ENCODE peak calls at places on chromosomes 7 and 10, in four cellular contexts. One of them, this sample, is unnamed.

GRCh38 chr10:131034451-131034850 is 277.1 kb downstream of the TCERG1L start:
- DNase-seq in GM12878: no peak
- DNase-seq in K562: no peak
- DNase-seq in HepG2: no peak
- DNase-seq in this sample: no peak

GRCh38 chr10:130138479-130138866 is 2.3 kb downstream of the GLRX3 start:
- DNase-seq in HepG2: peak; percentile 87
- DNase-seq in K562: peak; percentile 25
- DNase-seq in GM12878: no peak
- DNase-seq in this sample: peak; percentile 85

GRCh38 chr10:14536269-14536903 is 205.7 kb upstream of the FRMD4A start:
- DNase-seq in K562: no peak
- DNase-seq in GM12878: no peak
- DNase-seq in HepG2: peak; percentile 32
- DNase-seq in this sample: no peak

GRCh38 chr10:116164291-116164690 is 108.7 kb downstream of the GFRA1 start:
- DNase-seq in GM12878: no peak
- DNase-seq in K562: no peak
- DNase-seq in HepG2: no peak
- DNase-seq in this sample: no peak

GRCh38 chr10:62831346-62831745 is 15.2 kb upstream of the EGR2 start:
- DNase-seq in GM12878: no peak
- DNase-seq in K562: no peak
- DNase-seq in HepG2: no peak
- DNase-seq in this sample: no peak

GRCh38 chr10:28241766-28242399 is 61.0 kb downstream of the MPP7 start:
- DNase-seq in GM12878: peak; percentile 2
- DNase-seq in K562: peak; percentile 41
- DNase-seq in HepG2: peak; percentile 53
- DNase-seq in this sample: peak; percentile 53

GRCh38 chr7:30433082-30433481 is 45.5 kb downstream of the NOD1 start:
- DNase-seq in K562: no peak
- DNase-seq in HepG2: no peak
- DNase-seq in GM12878: no peak
- DNase-seq in this sample: no peak

GRCh38 chr7:141076377-141076776 is 2.5 kb downstream of the TMEM178B start:
- DNase-seq in K562: no peak
- DNase-seq in GM12878: no peak
- DNase-seq in HepG2: no peak
- DNase-seq in this sample: no peak

GRCh38 chr10:119834188-119834587 is 38.5 kb downstream of the MCMBP start:
- DNase-seq in K562: no peak
- DNase-seq in HepG2: no peak
- DNase-seq in GM12878: no peak
- DNase-seq in this sample: no peak

GRCh38 chr7:69677054-69677847 is 79.0 kb downstream of the AUTS2 start:
- DNase-seq in GM12878: no peak
- DNase-seq in K562: no peak
- DNase-seq in HepG2: no peak
- DNase-seq in this sample: peak; percentile 18

GRCh38 chr7:131826960-131827359 is 270.5 kb upstream of the PODXL start:
- DNase-seq in GM12878: no peak
- DNase-seq in K562: no peak
- DNase-seq in HepG2: no peak
- DNase-seq in this sample: no peak

GRCh38 chr7:142537760-142538159 is 211.5 kb upstream of the PRSS1 start:
- DNase-seq in HepG2: no peak
- DNase-seq in K562: no peak
- DNase-seq in GM12878: no peak
- DNase-seq in this sample: no peak

GRCh38 chr10:133261726-133262325 is 14.8 kb downstream of the ADAM8 start:
- DNase-seq in K562: peak; percentile 89
- DNase-seq in HepG2: no peak
- DNase-seq in GM12878: no peak
- DNase-seq in this sample: peak; percentile 70

GRCh38 chr10:36602374-36602773 is 523.0 kb upstream of the ANKRD30A start:
- DNase-seq in HepG2: no peak
- DNase-seq in GM12878: no peak
- DNase-seq in K562: no peak
- DNase-seq in this sample: peak; percentile 31

GRCh38 chr7:38592737-38593136 is 38.4 kb downstream of the AMPH start:
- DNase-seq in HepG2: no peak
- DNase-seq in K562: no peak
- DNase-seq in GM12878: no peak
- DNase-seq in this sample: no peak

GRCh38 chr10:24894309-24894708 is 58.1 kb downstream of the PRTFDC1 start:
- DNase-seq in GM12878: no peak
- DNase-seq in K562: no peak
- DNase-seq in HepG2: no peak
- DNase-seq in this sample: peak; percentile 23

GRCh38 chr10:23516530-23516929 is 77.7 kb downstream of the OTUD1 start:
- DNase-seq in K562: no peak
- DNase-seq in HepG2: peak; percentile 17
- DNase-seq in GM12878: no peak
- DNase-seq in this sample: peak; percentile 10

GRCh38 chr10:8221481-8221880 is 167.0 kb downstream of the GATA3 start:
- DNase-seq in K562: no peak
- DNase-seq in GM12878: no peak
- DNase-seq in HepG2: no peak
- DNase-seq in this sample: no peak

GRCh38 chr7:29337628-29338116 is 143.1 kb downstream of the CHN2 start:
- DNase-seq in HepG2: no peak
- DNase-seq in GM12878: no peak
- DNase-seq in K562: no peak
- DNase-seq in this sample: no peak

GRCh38 chr10:124461642-124462347 is at the start of gene LHPP:
- DNase-seq in HepG2: peak; percentile 54
- DNase-seq in K562: peak; percentile 82
- DNase-seq in GM12878: peak; percentile 32
- DNase-seq in this sample: peak; percentile 91

GRCh38 chr7:137880432-137880831 is 33.7 kb upstream of the DGKI start:
- DNase-seq in K562: no peak
- DNase-seq in GM12878: no peak
- DNase-seq in HepG2: no peak
- DNase-seq in this sample: no peak

GRCh38 chr7:148485618-148486017 is 104.9 kb upstream of the C7orf33 start:
- DNase-seq in HepG2: no peak
- DNase-seq in K562: no peak
- DNase-seq in GM12878: no peak
- DNase-seq in this sample: no peak

GRCh38 chr7:19762631-19763030 is 10.8 kb downstream of the TMEM196 start:
- DNase-seq in GM12878: no peak
- DNase-seq in K562: no peak
- DNase-seq in HepG2: no peak
- DNase-seq in this sample: no peak

GRCh38 chr7:29336851-29337627 is 142.5 kb downstream of the CHN2 start:
- DNase-seq in GM12878: no peak
- DNase-seq in K562: no peak
- DNase-seq in HepG2: peak; percentile 94
- DNase-seq in this sample: no peak

DNA sequence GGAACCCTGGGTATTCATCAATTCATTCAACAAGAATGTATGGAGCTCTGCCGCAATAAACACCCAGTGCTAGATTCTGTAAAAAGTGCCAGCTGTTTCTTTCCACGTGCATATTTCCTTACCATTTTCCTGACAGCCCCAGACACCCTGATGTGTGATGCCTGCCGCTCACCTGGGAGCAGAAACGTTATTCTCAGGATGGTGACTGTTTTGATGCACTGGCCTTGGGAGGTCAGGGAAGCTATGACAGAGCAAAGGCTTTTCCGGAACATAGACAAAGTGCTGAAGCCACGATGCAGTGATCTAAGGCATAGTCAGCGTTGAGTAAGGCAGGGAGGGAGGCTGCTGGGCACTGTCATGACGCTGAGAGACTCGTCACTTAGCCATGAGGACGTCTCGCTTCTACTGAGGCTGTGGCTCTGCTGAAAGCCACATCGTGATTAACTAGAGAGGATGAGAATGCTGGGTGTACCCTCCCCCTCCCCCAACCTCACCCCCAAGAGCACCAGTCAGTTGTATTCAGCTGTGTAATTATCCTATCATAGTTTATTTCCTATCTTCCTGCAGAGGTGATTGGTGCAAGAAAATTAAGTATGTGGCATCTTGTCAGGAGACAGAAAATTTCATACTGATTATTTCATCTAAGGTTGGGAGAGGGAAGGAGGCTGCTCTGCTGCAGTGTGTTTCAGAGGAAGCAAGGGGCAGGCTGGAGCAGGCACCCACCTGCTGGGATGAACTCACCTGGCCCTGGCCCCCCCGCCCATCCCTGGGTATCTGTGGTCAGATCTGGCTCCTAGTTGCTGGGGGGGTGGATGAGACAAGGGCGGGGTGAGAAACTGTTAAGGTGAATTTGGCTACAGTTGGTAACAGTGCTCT is 48.8 kb upstream of the SMNDC1 start:
- DNase-seq in K562: peak; percentile 15
- DNase-seq in GM12878: no peak
- DNase-seq in HepG2: no peak
- DNase-seq in this sample: peak; percentile 80
- TF ChIP-seq EP300 in K562: no peak
- TF ChIP-seq EP300 in GM12878: no peak
- TF ChIP-seq EP300 in HepG2: no peak
- TF ChIP-seq EP300 in this sample: no peak

DNA sequence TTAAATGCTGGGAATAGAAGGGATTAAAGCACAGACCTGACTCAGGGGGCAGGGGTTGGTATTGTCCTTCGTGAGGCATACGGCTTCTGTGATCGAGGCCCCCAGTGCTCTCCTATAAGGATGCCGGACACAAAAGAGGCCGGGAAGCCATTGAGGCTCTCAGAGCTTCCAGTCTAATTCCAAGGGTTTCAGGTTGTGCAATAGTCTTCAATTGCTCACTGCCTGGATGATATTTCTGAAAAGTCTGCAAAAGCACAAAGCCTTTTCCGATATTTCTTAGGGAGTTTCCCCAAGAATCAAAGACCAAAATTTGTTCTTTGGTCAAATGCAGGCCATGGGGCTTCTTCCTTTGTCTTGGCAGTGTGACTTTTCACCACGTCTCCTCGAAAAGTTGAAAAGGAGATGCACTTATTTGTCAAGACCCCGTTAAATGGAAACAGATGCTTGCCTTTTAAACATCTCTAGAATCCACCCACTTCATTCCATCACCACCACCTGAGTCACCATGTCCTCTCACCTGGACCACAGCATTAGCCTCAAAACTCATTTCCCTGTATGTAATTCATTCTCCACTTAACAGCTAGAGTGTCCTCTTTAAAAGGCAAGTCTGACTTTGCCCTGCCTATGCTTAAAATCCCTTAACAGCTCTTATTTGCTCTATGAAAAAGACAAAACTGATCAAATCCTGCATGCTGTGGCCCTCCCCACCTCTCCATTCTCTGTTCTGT is 134.8 kb upstream of the NAMPT start:
- DNase-seq in HepG2: no peak
- DNase-seq in GM12878: no peak
- DNase-seq in K562: no peak
- DNase-seq in this sample: no peak
- TF ChIP-seq SMC3 in HepG2: no peak
- TF ChIP-seq SMC3 in GM12878: no peak
- TF ChIP-seq SMC3 in K562: no peak
- TF ChIP-seq SMC3 in this sample: no peak

GRCh38 chr10:104299031-104299904 is 30.3 kb downstream of the GSTO2 start:
- DNase-seq in K562: no peak
- DNase-seq in HepG2: no peak
- DNase-seq in GM12878: no peak
- DNase-seq in this sample: no peak
- TF ChIP-seq CHD4 in K562: no peak
- TF ChIP-seq CHD4 in HepG2: no peak
- TF ChIP-seq CHD4 in GM12878: no peak
- TF ChIP-seq CHD4 in this sample: no peak

GRCh38 chr7:21084286-21084685 is 297.6 kb upstream of the SP8 start:
- DNase-seq in GM12878: no peak
- DNase-seq in K562: no peak
- DNase-seq in HepG2: no peak
- DNase-seq in this sample: no peak

GRCh38 chr7:21089653-21090052 is 303.0 kb upstream of the SP8 start:
- DNase-seq in GM12878: no peak
- DNase-seq in HepG2: no peak
- DNase-seq in K562: no peak
- DNase-seq in this sample: no peak

GRCh38 chr7:21086688-21087087 is 300.0 kb upstream of the SP8 start:
- DNase-seq in HepG2: no peak
- DNase-seq in GM12878: no peak
- DNase-seq in K562: no peak
- DNase-seq in this sample: no peak
- TF ChIP-seq EP300 in HepG2: no peak
- TF ChIP-seq EP300 in GM12878: no peak
- TF ChIP-seq EP300 in K562: no peak
- TF ChIP-seq EP300 in this sample: no peak

GRCh38 chr7:73851410-73852338 is 9.3 kb upstream of the TMEM270 start:
- DNase-seq in GM12878: peak; percentile 41
- DNase-seq in HepG2: peak; percentile 52
- DNase-seq in K562: peak; percentile 65
- DNase-seq in this sample: peak; percentile 79
- TF ChIP-seq SMC3 in GM12878: no peak
- TF ChIP-seq SMC3 in HepG2: no peak
- TF ChIP-seq SMC3 in K562: no peak
- TF ChIP-seq SMC3 in this sample: no peak

GRCh38 chr10:72176701-72177100 is 39.1 kb upstream of the ANAPC16 start:
- DNase-seq in GM12878: no peak
- DNase-seq in K562: no peak
- DNase-seq in HepG2: no peak
- DNase-seq in this sample: no peak
- TF ChIP-seq CHD4 in GM12878: no peak
- TF ChIP-seq CHD4 in K562: no peak
- TF ChIP-seq CHD4 in HepG2: no peak
- TF ChIP-seq CHD4 in this sample: no peak